ENCODE peak calls at places on chromosomes 6 and 20, in nine cellular contexts. One of them, this sample, is unnamed.

GRCh38 chr6:38567436-38567835 is 72.3 kb downstream of the BTBD9 start:
- DNase-seq in psoas muscle: peak; percentile 76
- DNase-seq in stomach: peak; percentile 44
- DNase-seq in choroid plexus epithelial cell: peak; percentile 95
- DNase-seq in A549: no peak
- DNase-seq in heart left ventricle: peak; percentile 84
- DNase-seq in heart right ventricle: peak; percentile 82
- DNase-seq in PC-9: peak; percentile 35
- DNase-seq in fibroblast of pulmonary artery: peak; percentile 90
- DNase-seq in this sample: peak; percentile 34

GRCh38 chr6:107386340-107386739 is 73.0 kb downstream of the PDSS2 start:
- DNase-seq in psoas muscle: no peak
- DNase-seq in heart right ventricle: no peak
- DNase-seq in A549: no peak
- DNase-seq in choroid plexus epithelial cell: peak; percentile 52
- DNase-seq in fibroblast of pulmonary artery: peak; percentile 40
- DNase-seq in PC-9: peak; percentile 40
- DNase-seq in stomach: no peak
- DNase-seq in heart left ventricle: no peak
- DNase-seq in this sample: no peak

GRCh38 chr6:163249651-163250101 is 164.8 kb upstream of the QKI start:
- DNase-seq in PC-9: no peak
- DNase-seq in psoas muscle: no peak
- DNase-seq in heart right ventricle: no peak
- DNase-seq in A549: no peak
- DNase-seq in fibroblast of pulmonary artery: peak; percentile 16
- DNase-seq in heart left ventricle: no peak
- DNase-seq in stomach: no peak
- DNase-seq in choroid plexus epithelial cell: no peak
- DNase-seq in this sample: no peak

GRCh38 chr6:12164508-12164770 is 125.7 kb upstream of the EDN1 start:
- DNase-seq in psoas muscle: no peak
- DNase-seq in PC-9: no peak
- DNase-seq in heart left ventricle: no peak
- DNase-seq in fibroblast of pulmonary artery: peak; percentile 42
- DNase-seq in A549: no peak
- DNase-seq in heart right ventricle: no peak
- DNase-seq in stomach: no peak
- DNase-seq in choroid plexus epithelial cell: no peak
- DNase-seq in this sample: no peak

GRCh38 chr6:128474933-128475332 is 45.5 kb downstream of the PTPRK start:
- DNase-seq in psoas muscle: no peak
- DNase-seq in A549: no peak
- DNase-seq in PC-9: no peak
- DNase-seq in stomach: no peak
- DNase-seq in fibroblast of pulmonary artery: no peak
- DNase-seq in heart right ventricle: no peak
- DNase-seq in choroid plexus epithelial cell: no peak
- DNase-seq in heart left ventricle: no peak
- DNase-seq in this sample: no peak

GRCh38 chr6:97052152-97052787 is 127.7 kb downstream of the KLHL32 start:
- DNase-seq in heart left ventricle: no peak
- DNase-seq in heart right ventricle: no peak
- DNase-seq in psoas muscle: no peak
- DNase-seq in A549: no peak
- DNase-seq in stomach: no peak
- DNase-seq in fibroblast of pulmonary artery: no peak
- DNase-seq in choroid plexus epithelial cell: no peak
- DNase-seq in PC-9: no peak
- DNase-seq in this sample: no peak

GRCh38 chr20:43459022-43459942 is 1.6 kb downstream of the SRSF6 start:
- DNase-seq in choroid plexus epithelial cell: peak; percentile 41
- DNase-seq in PC-9: no peak
- DNase-seq in fibroblast of pulmonary artery: peak; percentile 32
- DNase-seq in heart right ventricle: no peak
- DNase-seq in A549: no peak
- DNase-seq in stomach: no peak
- DNase-seq in psoas muscle: no peak
- DNase-seq in heart left ventricle: no peak
- DNase-seq in this sample: no peak

GRCh38 chr6:7469696-7470095 is 71.8 kb upstream of the DSP start:
- DNase-seq in stomach: no peak
- DNase-seq in fibroblast of pulmonary artery: peak; percentile 27
- DNase-seq in choroid plexus epithelial cell: no peak
- DNase-seq in heart left ventricle: no peak
- DNase-seq in psoas muscle: no peak
- DNase-seq in PC-9: no peak
- DNase-seq in heart right ventricle: no peak
- DNase-seq in A549: no peak
- DNase-seq in this sample: no peak

GRCh38 chr20:44805991-44806729 is 4.2 kb downstream of the RIMS4 start:
- DNase-seq in heart left ventricle: peak; percentile 26
- DNase-seq in A549: no peak
- DNase-seq in choroid plexus epithelial cell: peak; percentile 40
- DNase-seq in PC-9: no peak
- DNase-seq in psoas muscle: peak; percentile 53
- DNase-seq in heart right ventricle: peak; percentile 8
- DNase-seq in stomach: no peak
- DNase-seq in fibroblast of pulmonary artery: peak; percentile 43
- DNase-seq in this sample: no peak

GRCh38 chr6:26022166-26022510 is 59.5 kb downstream of the TRIM38 start:
- DNase-seq in stomach: peak; percentile 60
- DNase-seq in psoas muscle: no peak
- DNase-seq in heart right ventricle: peak; percentile 80
- DNase-seq in A549: no peak
- DNase-seq in PC-9: peak; percentile 77
- DNase-seq in fibroblast of pulmonary artery: peak; percentile 90
- DNase-seq in choroid plexus epithelial cell: peak; percentile 94
- DNase-seq in heart left ventricle: peak; percentile 56
- DNase-seq in this sample: peak; percentile 57

GRCh38 chr6:1838604-1839003 is 228.9 kb downstream of the FOXC1 start:
- DNase-seq in fibroblast of pulmonary artery: peak; percentile 27
- DNase-seq in stomach: no peak
- DNase-seq in psoas muscle: no peak
- DNase-seq in heart right ventricle: no peak
- DNase-seq in A549: no peak
- DNase-seq in PC-9: peak; percentile 84
- DNase-seq in choroid plexus epithelial cell: peak; percentile 41
- DNase-seq in heart left ventricle: no peak
- DNase-seq in this sample: peak; percentile 93

GRCh38 chr6:140845666-140846065 is 1287.1 kb upstream of the GJE1 start:
- DNase-seq in stomach: no peak
- DNase-seq in PC-9: no peak
- DNase-seq in heart left ventricle: no peak
- DNase-seq in choroid plexus epithelial cell: no peak
- DNase-seq in fibroblast of pulmonary artery: no peak
- DNase-seq in heart right ventricle: no peak
- DNase-seq in psoas muscle: no peak
- DNase-seq in A549: no peak
- DNase-seq in this sample: no peak

GRCh38 chr20:31595654-31596411 is 9.3 kb upstream of the ID1 start:
- DNase-seq in A549: peak; percentile 74
- DNase-seq in heart left ventricle: peak; percentile 90
- DNase-seq in fibroblast of pulmonary artery: peak; percentile 97
- DNase-seq in heart right ventricle: peak; percentile 89
- DNase-seq in PC-9: peak; percentile 87
- DNase-seq in choroid plexus epithelial cell: peak; percentile 95
- DNase-seq in psoas muscle: peak; percentile 86
- DNase-seq in stomach: peak; percentile 65
- DNase-seq in this sample: no peak

GRCh38 chr6:37435373-37435772 is 2.4 kb downstream of the CMTR1 start:
- DNase-seq in fibroblast of pulmonary artery: no peak
- DNase-seq in psoas muscle: no peak
- DNase-seq in stomach: no peak
- DNase-seq in A549: no peak
- DNase-seq in heart left ventricle: no peak
- DNase-seq in heart right ventricle: no peak
- DNase-seq in choroid plexus epithelial cell: no peak
- DNase-seq in PC-9: no peak
- DNase-seq in this sample: no peak

GRCh38 chr20:63435552-63435951 is 36.9 kb downstream of the KCNQ2 start:
- DNase-seq in fibroblast of pulmonary artery: peak; percentile 3
- DNase-seq in stomach: no peak
- DNase-seq in heart left ventricle: no peak
- DNase-seq in heart right ventricle: no peak
- DNase-seq in psoas muscle: no peak
- DNase-seq in PC-9: no peak
- DNase-seq in A549: no peak
- DNase-seq in choroid plexus epithelial cell: peak; percentile 13
- DNase-seq in this sample: no peak

GRCh38 chr20:36119537-36119936 is 35.0 kb upstream of the EPB41L1 start:
- DNase-seq in fibroblast of pulmonary artery: no peak
- DNase-seq in A549: no peak
- DNase-seq in heart right ventricle: no peak
- DNase-seq in PC-9: no peak
- DNase-seq in psoas muscle: no peak
- DNase-seq in stomach: no peak
- DNase-seq in heart left ventricle: no peak
- DNase-seq in choroid plexus epithelial cell: no peak
- DNase-seq in this sample: no peak

GRCh38 chr6:129683606-129684322 is 26.2 kb downstream of the ARHGAP18 start:
- DNase-seq in fibroblast of pulmonary artery: peak; percentile 99
- DNase-seq in choroid plexus epithelial cell: peak; percentile 100
- DNase-seq in heart right ventricle: peak; percentile 77
- DNase-seq in psoas muscle: peak; percentile 74
- DNase-seq in stomach: peak; percentile 72
- DNase-seq in heart left ventricle: peak; percentile 84
- DNase-seq in PC-9: peak; percentile 97
- DNase-seq in A549: peak; percentile 78
- DNase-seq in this sample: no peak

GRCh38 chr6:52285174-52286068 is 879 bp upstream of the MCM3 start:
- DNase-seq in choroid plexus epithelial cell: no peak
- DNase-seq in fibroblast of pulmonary artery: peak; percentile 17
- DNase-seq in stomach: no peak
- DNase-seq in PC-9: no peak
- DNase-seq in heart left ventricle: no peak
- DNase-seq in heart right ventricle: no peak
- DNase-seq in A549: no peak
- DNase-seq in psoas muscle: no peak
- DNase-seq in this sample: no peak

GRCh38 chr6:113857565-113858066 is 471 bp downstream of the MARCKS start:
- DNase-seq in fibroblast of pulmonary artery: no peak
- DNase-seq in psoas muscle: peak; percentile 27
- DNase-seq in A549: peak; percentile 20
- DNase-seq in stomach: peak; percentile 25
- DNase-seq in PC-9: no peak
- DNase-seq in heart right ventricle: peak; percentile 4
- DNase-seq in choroid plexus epithelial cell: peak; percentile 41
- DNase-seq in heart left ventricle: no peak
- DNase-seq in this sample: no peak

GRCh38 chr20:49325981-49326380 is 48.1 kb upstream of the ZNFX1 start:
- DNase-seq in fibroblast of pulmonary artery: peak; percentile 27
- DNase-seq in heart left ventricle: no peak
- DNase-seq in PC-9: no peak
- DNase-seq in heart right ventricle: no peak
- DNase-seq in choroid plexus epithelial cell: peak; percentile 15
- DNase-seq in stomach: no peak
- DNase-seq in psoas muscle: no peak
- DNase-seq in A549: no peak
- DNase-seq in this sample: no peak

GRCh38 chr20:49319204-49319809 is 41.5 kb upstream of the ZNFX1 start:
- DNase-seq in heart right ventricle: peak; percentile 13
- DNase-seq in stomach: no peak
- DNase-seq in A549: no peak
- DNase-seq in psoas muscle: no peak
- DNase-seq in PC-9: no peak
- DNase-seq in fibroblast of pulmonary artery: no peak
- DNase-seq in heart left ventricle: peak; percentile 26
- DNase-seq in choroid plexus epithelial cell: no peak
- DNase-seq in this sample: no peak

GRCh38 chr20:49320460-49320859 is 42.6 kb upstream of the ZNFX1 start:
- DNase-seq in fibroblast of pulmonary artery: peak; percentile 71
- DNase-seq in A549: peak; percentile 59
- DNase-seq in psoas muscle: no peak
- DNase-seq in choroid plexus epithelial cell: peak; percentile 77
- DNase-seq in stomach: no peak
- DNase-seq in heart right ventricle: no peak
- DNase-seq in PC-9: peak; percentile 64
- DNase-seq in heart left ventricle: no peak
- DNase-seq in this sample: no peak

GRCh38 chr20:49324306-49324705 is 46.4 kb upstream of the ZNFX1 start:
- DNase-seq in A549: no peak
- DNase-seq in psoas muscle: no peak
- DNase-seq in heart right ventricle: no peak
- DNase-seq in choroid plexus epithelial cell: no peak
- DNase-seq in heart left ventricle: no peak
- DNase-seq in stomach: no peak
- DNase-seq in fibroblast of pulmonary artery: no peak
- DNase-seq in PC-9: no peak
- DNase-seq in this sample: no peak

GRCh38 chr20:49323622-49324238 is 45.9 kb upstream of the ZNFX1 start:
- DNase-seq in heart left ventricle: no peak
- DNase-seq in psoas muscle: no peak
- DNase-seq in fibroblast of pulmonary artery: peak; percentile 89
- DNase-seq in PC-9: peak; percentile 66
- DNase-seq in stomach: no peak
- DNase-seq in choroid plexus epithelial cell: peak; percentile 85
- DNase-seq in heart right ventricle: no peak
- DNase-seq in A549: no peak
- DNase-seq in this sample: no peak
- TF ChIP-seq CTCF in heart left ventricle: peak; percentile 15
- TF ChIP-seq CTCF in psoas muscle: no peak
- TF ChIP-seq CTCF in fibroblast of pulmonary artery: peak; percentile 54
- TF ChIP-seq CTCF in PC-9: peak; percentile 48
- TF ChIP-seq CTCF in stomach: no peak
- TF ChIP-seq CTCF in choroid plexus epithelial cell: peak; percentile 70
- TF ChIP-seq CTCF in heart right ventricle: peak; percentile 21
- TF ChIP-seq CTCF in A549: no peak
- TF ChIP-seq CTCF in this sample: peak; percentile 60

GRCh38 chr20:4813839-4814695 is 92.4 kb downstream of the PRND start:
- DNase-seq in choroid plexus epithelial cell: no peak
- DNase-seq in PC-9: no peak
- DNase-seq in A549: no peak
- DNase-seq in psoas muscle: no peak
- DNase-seq in heart right ventricle: peak; percentile 46
- DNase-seq in stomach: no peak
- DNase-seq in heart left ventricle: no peak
- DNase-seq in fibroblast of pulmonary artery: peak; percentile 31
- DNase-seq in this sample: no peak
- H3K4me3 ChIP-seq in choroid plexus epithelial cell: no peak overlapping the region
- H3K4me3 ChIP-seq in PC-9: no peak overlapping the region
- H3K4me3 ChIP-seq in A549: no peak overlapping the region
- H3K4me3 ChIP-seq in psoas muscle: no peak overlapping the region
- H3K4me3 ChIP-seq in heart right ventricle: peak overlapping the region; percentile 30
- H3K4me3 ChIP-seq in stomach: peak overlapping the region; percentile 11
- H3K4me3 ChIP-seq in heart left ventricle: peak overlapping the region; percentile 28
- H3K4me3 ChIP-seq in fibroblast of pulmonary artery: no peak overlapping the region
- H3K4me3 ChIP-seq in this sample: no peak overlapping the region

GRCh38 chr6:42462474-42462972 is 10.8 kb upstream of the TRERF1 start:
- DNase-seq in heart right ventricle: no peak
- DNase-seq in choroid plexus epithelial cell: no peak
- DNase-seq in psoas muscle: no peak
- DNase-seq in heart left ventricle: no peak
- DNase-seq in A549: no peak
- DNase-seq in PC-9: no peak
- DNase-seq in fibroblast of pulmonary artery: no peak
- DNase-seq in stomach: no peak
- DNase-seq in this sample: no peak
- TF ChIP-seq CTCF in heart right ventricle: no peak
- TF ChIP-seq CTCF in choroid plexus epithelial cell: no peak
- TF ChIP-seq CTCF in psoas muscle: no peak
- TF ChIP-seq CTCF in heart left ventricle: no peak
- TF ChIP-seq CTCF in A549: no peak
- TF ChIP-seq CTCF in PC-9: no peak
- TF ChIP-seq CTCF in fibroblast of pulmonary artery: no peak
- TF ChIP-seq CTCF in stomach: no peak
- TF ChIP-seq CTCF in this sample: no peak

GRCh38 chr6:150735340-150735851 is 130.1 kb upstream of the MTHFD1L start:
- DNase-seq in choroid plexus epithelial cell: no peak
- DNase-seq in PC-9: no peak
- DNase-seq in A549: no peak
- DNase-seq in heart right ventricle: no peak
- DNase-seq in stomach: no peak
- DNase-seq in heart left ventricle: no peak
- DNase-seq in fibroblast of pulmonary artery: no peak
- DNase-seq in psoas muscle: no peak
- DNase-seq in this sample: no peak
- H3K4me3 ChIP-seq in choroid plexus epithelial cell: no peak overlapping the region
- H3K4me3 ChIP-seq in PC-9: no peak overlapping the region
- H3K4me3 ChIP-seq in A549: no peak overlapping the region
- H3K4me3 ChIP-seq in heart right ventricle: no peak overlapping the region
- H3K4me3 ChIP-seq in stomach: no peak overlapping the region
- H3K4me3 ChIP-seq in heart left ventricle: no peak overlapping the region
- H3K4me3 ChIP-seq in fibroblast of pulmonary artery: no peak overlapping the region
- H3K4me3 ChIP-seq in psoas muscle: no peak overlapping the region
- H3K4me3 ChIP-seq in this sample: no peak overlapping the region